ENCODE peak calls at places on chromosome 10, in four cellular contexts. X, R, A and Y are unnamed samples.

GRCh38 chr10:124650820-124651401 is 93.3 kb downstream of the FAM53B start:
- DNase-seq in X (peak), R (no peak), A (peak), Y (peak)

GRCh38 chr10:100670828-100671479 is 74.4 kb upstream of the PAX2 start:
- DNase-seq in X (peak), R (no peak), A (peak), Y (peak)

GRCh38 chr10:100775866-100776265 is 30.5 kb downstream of the PAX2 start:
- DNase-seq in X (no peak), R (no peak), A (no peak), Y (no peak)

GRCh38 chr10:118708571-118708970 is 46.2 kb downstream of the CACUL1 start:
- DNase-seq in X (no peak), R (no peak), A (no peak), Y (no peak)

GRCh38 chr10:128859738-128860386 is 607.2 kb upstream of the MGMT start:
- DNase-seq in X (no peak), R (no peak), A (peak), Y (peak)

GRCh38 chr10:11104772-11105675 is 87.4 kb downstream of the CELF2 start:
- DNase-seq in X (no peak), R (no peak), A (peak), Y (peak)

GRCh38 chr10:89773081-89773480 is 71.7 kb downstream of the KIF20B start:
- DNase-seq in X (no peak), R (no peak), A (no peak), Y (no peak)

GRCh38 chr10:130772676-130773075 is 538.8 kb downstream of the TCERG1L start:
- DNase-seq in X (no peak), R (no peak), A (no peak), Y (no peak)

GRCh38 chr10:70530315-70530714 is 51.7 kb downstream of the PALD1 start:
- DNase-seq in X (no peak), R (no peak), A (no peak), Y (no peak)

GRCh38 chr10:50461123-50461522 is 162.6 kb downstream of the SGMS1 start:
- DNase-seq in X (no peak), R (no peak), A (no peak), Y (no peak)

GRCh38 chr10:78645053-78645787 is 423.5 kb upstream of the ZMIZ1 start:
- DNase-seq in X (no peak), R (no peak), A (no peak), Y (no peak)

GRCh38 chr10:102121739-102122372 is 1.7 kb upstream of the LDB1 start:
- DNase-seq in X (no peak), R (peak), A (no peak), Y (no peak)

GRCh38 chr10:79405221-79405994 is 40.0 kb downstream of the ZCCHC24 start:
- DNase-seq in X (no peak), R (no peak), A (no peak), Y (no peak)

GRCh38 chr10:103495321-103495720 is 1.8 kb downstream of the NEURL1 start:
- DNase-seq in X (no peak), R (no peak), A (no peak), Y (no peak)

GRCh38 chr10:7525314-7526016 is 114.6 kb upstream of the SFMBT2 start:
- DNase-seq in X (no peak), R (peak), A (peak), Y (peak)

GRCh38 chr10:100759331-100759730 is 13.9 kb downstream of the PAX2 start:
- DNase-seq in X (no peak), R (no peak), A (no peak), Y (no peak)

GRCh38 chr10:88804083-88804812 is 1.7 kb downstream of the LIPM start:
- DNase-seq in X (no peak), R (no peak), A (no peak), Y (no peak)

GRCh38 chr10:16242859-16243613 is 193.8 kb upstream of the PTER start:
- DNase-seq in X (no peak), R (no peak), A (no peak), Y (no peak)

GRCh38 chr10:95907454-95908253 is at the start of gene CC2D2B:
- DNase-seq in X (peak), R (peak), A (peak), Y (peak)

GRCh38 chr10:101287922-101288638 is 58.8 kb upstream of the LBX1 start:
- DNase-seq in X (no peak), R (no peak), A (peak), Y (peak)

GRCh38 chr10:15188629-15189028 is 20.1 kb upstream of the NMT2 start:
- DNase-seq in X (peak), R (no peak), A (no peak), Y (no peak)

GRCh38 chr10:49298666-49298989 is 342 bp upstream of the C10orf71 start:
- DNase-seq in X (no peak), R (no peak), A (no peak), Y (no peak)

GRCh38 chr10:82252081-82252480 is 377.1 kb downstream of the NRG3 start:
- DNase-seq in X (no peak), R (no peak), A (no peak), Y (no peak)

GRCh38 chr10:283916-284356 is 148.7 kb downstream of the ZMYND11 start:
- DNase-seq in X (no peak), R (no peak), A (peak), Y (peak)

GRCh38 chr10:101837753-101838152 is 5.8 kb downstream of the KCNIP2 start:
- DNase-seq in X (no peak), R (no peak), A (no peak), Y (no peak)

GRCh38 chr10:91901784-91902677 is 7.3 kb downstream of the FGFBP3 start:
- DNase-seq in X (no peak), R (no peak), A (no peak), Y (no peak)

GRCh38 chr10:130179640-130180039 is 43.4 kb downstream of the GLRX3 start:
- DNase-seq in X (no peak), R (peak), A (no peak), Y (peak)

GRCh38 chr10:48450233-48450810 is 143.8 kb downstream of the MAPK8 start:
- DNase-seq in X (no peak), R (no peak), A (peak), Y (no peak)